ENCODE peak calls at places on chromosome 5, in five cellular contexts. One of them, this sample, is unnamed.

GRCh38 chr5:151798674-151799073 is 26.9 kb downstream of the G3BP1 start:
- DNase-seq in H9: no peak
- DNase-seq in trophoblast cell: no peak
- DNase-seq in neuronal stem cell: no peak
- DNase-seq in mesenchymal stem cell: no peak
- DNase-seq in this sample: no peak

GRCh38 chr5:55372130-55372925 is 64.5 kb downstream of the MTREX start:
- DNase-seq in H9: no peak
- DNase-seq in trophoblast cell: no peak
- DNase-seq in neuronal stem cell: no peak
- DNase-seq in mesenchymal stem cell: no peak
- DNase-seq in this sample: no peak

GRCh38 chr5:145056805-145057204 is 778.3 kb downstream of the PRELID2 start:
- DNase-seq in H9: no peak
- DNase-seq in trophoblast cell: no peak
- DNase-seq in neuronal stem cell: no peak
- DNase-seq in mesenchymal stem cell: peak; percentile 53
- DNase-seq in this sample: no peak

GRCh38 chr5:5424736-5425135 is 2.3 kb downstream of the ICE1 start:
- DNase-seq in H9: no peak
- DNase-seq in trophoblast cell: no peak
- DNase-seq in neuronal stem cell: no peak
- DNase-seq in mesenchymal stem cell: no peak
- DNase-seq in this sample: no peak

GRCh38 chr5:79956173-79956670 is 34.8 kb downstream of the MTX3 start:
- DNase-seq in H9: peak; percentile 42
- DNase-seq in trophoblast cell: peak; percentile 13
- DNase-seq in neuronal stem cell: no peak
- DNase-seq in mesenchymal stem cell: peak; percentile 12
- DNase-seq in this sample: no peak

GRCh38 chr5:90530736-90531487 is 1.5 kb upstream of the LYSMD3 start:
- DNase-seq in H9: no peak
- DNase-seq in trophoblast cell: no peak
- DNase-seq in neuronal stem cell: no peak
- DNase-seq in mesenchymal stem cell: no peak
- DNase-seq in this sample: no peak

GRCh38 chr5:173549644-173550043 is 66.8 kb downstream of the BOD1 start:
- DNase-seq in H9: no peak
- DNase-seq in trophoblast cell: no peak
- DNase-seq in neuronal stem cell: no peak
- DNase-seq in mesenchymal stem cell: no peak
- DNase-seq in this sample: no peak

GRCh38 chr5:134732819-134733218 is 5.5 kb upstream of the CAMLG start:
- DNase-seq in H9: no peak
- DNase-seq in trophoblast cell: no peak
- DNase-seq in neuronal stem cell: no peak
- DNase-seq in mesenchymal stem cell: no peak
- DNase-seq in this sample: no peak

GRCh38 chr5:122999947-123000563 is 36.5 kb downstream of the PPIC start:
- DNase-seq in H9: peak; percentile 80
- DNase-seq in trophoblast cell: peak; percentile 78
- DNase-seq in neuronal stem cell: peak; percentile 33
- DNase-seq in mesenchymal stem cell: peak; percentile 36
- DNase-seq in this sample: peak; percentile 38

GRCh38 chr5:160092960-160093701 is 26.1 kb downstream of the PWWP2A start:
- DNase-seq in H9: no peak
- DNase-seq in trophoblast cell: no peak
- DNase-seq in neuronal stem cell: no peak
- DNase-seq in mesenchymal stem cell: no peak
- DNase-seq in this sample: no peak

GRCh38 chr5:172852490-172853354 is 18.7 kb downstream of the ERGIC1 start:
- DNase-seq in H9: no peak
- DNase-seq in trophoblast cell: peak; percentile 78
- DNase-seq in neuronal stem cell: no peak
- DNase-seq in mesenchymal stem cell: no peak
- DNase-seq in this sample: no peak

GRCh38 chr5:161700065-161700464 is 14.5 kb downstream of the GABRA6 start:
- DNase-seq in H9: no peak
- DNase-seq in trophoblast cell: no peak
- DNase-seq in neuronal stem cell: no peak
- DNase-seq in mesenchymal stem cell: no peak
- DNase-seq in this sample: no peak

GRCh38 chr5:78896128-78896527 is 89.0 kb downstream of the ARSB start:
- DNase-seq in H9: no peak
- DNase-seq in trophoblast cell: no peak
- DNase-seq in neuronal stem cell: no peak
- DNase-seq in mesenchymal stem cell: peak; percentile 43
- DNase-seq in this sample: no peak

GRCh38 chr5:179310439-179311090 is 34.7 kb downstream of the ADAMTS2 start:
- DNase-seq in H9: no peak
- DNase-seq in trophoblast cell: no peak
- DNase-seq in neuronal stem cell: no peak
- DNase-seq in mesenchymal stem cell: no peak
- DNase-seq in this sample: no peak

GRCh38 chr5:178389031-178389729 is 156.6 kb upstream of the PHYKPL start:
- DNase-seq in H9: no peak
- DNase-seq in trophoblast cell: no peak
- DNase-seq in neuronal stem cell: no peak
- DNase-seq in mesenchymal stem cell: no peak
- DNase-seq in this sample: no peak

GRCh38 chr5:7261049-7261448 is 134.9 kb upstream of the ADCY2 start:
- DNase-seq in H9: peak; percentile 94
- DNase-seq in trophoblast cell: peak; percentile 82
- DNase-seq in neuronal stem cell: peak; percentile 78
- DNase-seq in mesenchymal stem cell: peak; percentile 16
- DNase-seq in this sample: peak; percentile 93

GRCh38 chr5:136769900-136770684 is 404.7 kb upstream of the TRPC7 start:
- DNase-seq in H9: peak; percentile 86
- DNase-seq in trophoblast cell: peak; percentile 87
- DNase-seq in neuronal stem cell: peak; percentile 64
- DNase-seq in mesenchymal stem cell: peak; percentile 72
- DNase-seq in this sample: peak; percentile 87

GRCh38 chr5:73564644-73565165 is 734 bp downstream of the ANKRA2 start:
- DNase-seq in H9: no peak
- DNase-seq in trophoblast cell: no peak
- DNase-seq in neuronal stem cell: no peak
- DNase-seq in mesenchymal stem cell: no peak
- DNase-seq in this sample: no peak

GRCh38 chr5:104859437-104859836 is 1296.8 kb upstream of the NUDT12 start:
- DNase-seq in H9: no peak
- DNase-seq in trophoblast cell: no peak
- DNase-seq in neuronal stem cell: no peak
- DNase-seq in mesenchymal stem cell: no peak
- DNase-seq in this sample: no peak

GRCh38 chr5:38707352-38708324 is 138.2 kb upstream of the OSMR start:
- DNase-seq in H9: no peak
- DNase-seq in trophoblast cell: no peak
- DNase-seq in neuronal stem cell: no peak
- DNase-seq in mesenchymal stem cell: no peak
- DNase-seq in this sample: no peak

GRCh38 chr5:127028822-127029457 is 1.4 kb downstream of the MARCHF3 start:
- DNase-seq in H9: no peak
- DNase-seq in trophoblast cell: peak; percentile 2
- DNase-seq in neuronal stem cell: no peak
- DNase-seq in mesenchymal stem cell: peak; percentile 43
- DNase-seq in this sample: no peak

GRCh38 chr5:132344775-132345514 is 24.6 kb upstream of the SLC22A5 start:
- DNase-seq in H9: no peak
- DNase-seq in trophoblast cell: peak; percentile 28
- DNase-seq in neuronal stem cell: no peak
- DNase-seq in mesenchymal stem cell: no peak
- DNase-seq in this sample: no peak

GRCh38 chr5:67702008-67702407 is 505.4 kb upstream of the CD180 start:
- DNase-seq in H9: no peak
- DNase-seq in trophoblast cell: no peak
- DNase-seq in neuronal stem cell: no peak
- DNase-seq in mesenchymal stem cell: no peak
- DNase-seq in this sample: no peak

GRCh38 chr5:132369471-132370240 is at the start of gene SLC22A5:
- DNase-seq in H9: peak; percentile 83
- DNase-seq in trophoblast cell: peak; percentile 88
- DNase-seq in neuronal stem cell: peak; percentile 65
- DNase-seq in mesenchymal stem cell: peak; percentile 58
- DNase-seq in this sample: peak; percentile 41

GRCh38 chr5:96256795-96257470 is 176.1 kb downstream of the PCSK1 start:
- DNase-seq in H9: no peak
- DNase-seq in trophoblast cell: peak; percentile 87
- DNase-seq in neuronal stem cell: no peak
- DNase-seq in mesenchymal stem cell: peak; percentile 95
- DNase-seq in this sample: no peak

GRCh38 chr5:32507738-32508434 is 63.3 kb upstream of the ZFR start:
- DNase-seq in H9: no peak
- DNase-seq in trophoblast cell: peak; percentile 84
- DNase-seq in neuronal stem cell: no peak
- DNase-seq in mesenchymal stem cell: no peak
- DNase-seq in this sample: no peak

GRCh38 chr5:56631719-56632118 is 183.6 kb upstream of the MAP3K1 start:
- DNase-seq in H9: no peak
- DNase-seq in trophoblast cell: no peak
- DNase-seq in neuronal stem cell: no peak
- DNase-seq in mesenchymal stem cell: no peak
- DNase-seq in this sample: no peak

DNA sequence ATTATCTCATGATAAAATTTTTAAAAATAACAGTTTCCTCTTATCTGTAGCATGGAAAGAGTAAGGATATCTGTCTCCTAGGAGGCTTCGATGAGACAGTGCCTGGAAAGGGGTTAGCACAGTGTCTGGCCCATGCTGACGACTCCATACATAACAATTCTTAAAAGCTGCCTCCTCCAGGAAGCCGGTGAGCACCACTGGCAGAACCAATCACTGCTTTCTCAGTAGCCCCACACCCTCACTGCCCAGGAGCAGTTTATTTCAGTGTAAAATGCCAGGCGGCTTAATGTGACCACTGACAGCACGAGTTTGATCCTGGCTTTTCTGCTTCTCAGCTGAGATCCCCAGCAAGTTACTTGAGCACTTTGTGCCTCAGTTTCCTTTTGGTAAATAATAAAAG is 1.2 kb upstream of the NIPAL4 start:
- DNase-seq in H9: no peak
- DNase-seq in trophoblast cell: no peak
- DNase-seq in neuronal stem cell: no peak
- DNase-seq in mesenchymal stem cell: no peak
- DNase-seq in this sample: no peak
- H2BK12ac ChIP-seq in H9: no peak overlapping the region
- H2BK12ac ChIP-seq in trophoblast cell: no peak overlapping the region
- H2BK12ac ChIP-seq in neuronal stem cell: no peak overlapping the region
- H2BK12ac ChIP-seq in mesenchymal stem cell: no peak overlapping the region
- H2BK12ac ChIP-seq in this sample: no peak overlapping the region

DNA sequence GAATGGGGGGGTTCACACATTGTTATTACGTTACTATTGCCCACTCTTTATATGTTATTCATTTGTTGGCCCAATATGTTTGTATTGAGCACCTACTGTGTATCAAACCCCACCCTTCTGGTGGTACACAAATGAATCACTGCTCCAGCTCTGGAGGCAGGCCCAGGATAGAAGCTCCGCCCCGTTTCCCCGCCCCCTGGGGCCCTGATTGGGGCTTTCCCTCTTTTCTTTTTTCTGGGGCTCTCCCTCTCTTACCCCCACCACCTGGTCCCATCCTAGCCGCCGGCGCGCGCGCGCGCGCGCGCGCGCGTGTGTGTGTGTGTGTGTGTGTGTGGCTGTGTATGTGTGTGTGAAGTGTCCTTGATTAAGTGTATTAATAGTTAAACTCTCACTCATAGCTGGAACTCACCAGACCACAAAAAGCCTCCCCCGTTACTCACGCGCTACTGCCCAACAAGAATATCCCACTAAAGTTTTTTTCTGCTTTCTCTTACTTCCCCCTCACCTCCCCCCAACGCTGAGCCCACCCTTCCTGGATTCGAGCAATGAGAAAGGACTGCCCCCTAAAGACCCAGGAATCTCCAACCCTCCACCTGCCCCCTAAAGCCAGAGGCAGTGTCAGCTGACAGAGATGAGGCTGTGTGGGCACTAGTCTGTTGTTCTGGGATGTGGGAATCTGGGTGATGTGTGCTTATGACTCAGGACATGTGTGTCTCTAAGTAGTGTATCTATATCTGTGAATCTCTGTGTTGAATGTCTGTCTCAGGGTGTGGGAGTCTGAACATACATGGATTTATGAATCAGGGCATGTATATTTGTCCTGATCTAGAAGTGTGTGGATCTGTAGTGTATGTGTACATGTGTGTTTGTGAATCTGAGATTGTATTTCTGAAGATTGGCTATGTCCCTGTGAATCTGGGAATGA is 4.0 kb downstream of the CXXC5 start:
- DNase-seq in H9: peak; percentile 81
- DNase-seq in trophoblast cell: peak; percentile 57
- DNase-seq in neuronal stem cell: peak; percentile 78
- DNase-seq in mesenchymal stem cell: peak; percentile 96
- DNase-seq in this sample: no peak
- H2BK12ac ChIP-seq in H9: no peak overlapping the region
- H2BK12ac ChIP-seq in trophoblast cell: no peak overlapping the region
- H2BK12ac ChIP-seq in neuronal stem cell: no peak overlapping the region
- H2BK12ac ChIP-seq in mesenchymal stem cell: peak overlapping the region; percentile 80
- H2BK12ac ChIP-seq in this sample: peak overlapping the region; percentile 51

DNA sequence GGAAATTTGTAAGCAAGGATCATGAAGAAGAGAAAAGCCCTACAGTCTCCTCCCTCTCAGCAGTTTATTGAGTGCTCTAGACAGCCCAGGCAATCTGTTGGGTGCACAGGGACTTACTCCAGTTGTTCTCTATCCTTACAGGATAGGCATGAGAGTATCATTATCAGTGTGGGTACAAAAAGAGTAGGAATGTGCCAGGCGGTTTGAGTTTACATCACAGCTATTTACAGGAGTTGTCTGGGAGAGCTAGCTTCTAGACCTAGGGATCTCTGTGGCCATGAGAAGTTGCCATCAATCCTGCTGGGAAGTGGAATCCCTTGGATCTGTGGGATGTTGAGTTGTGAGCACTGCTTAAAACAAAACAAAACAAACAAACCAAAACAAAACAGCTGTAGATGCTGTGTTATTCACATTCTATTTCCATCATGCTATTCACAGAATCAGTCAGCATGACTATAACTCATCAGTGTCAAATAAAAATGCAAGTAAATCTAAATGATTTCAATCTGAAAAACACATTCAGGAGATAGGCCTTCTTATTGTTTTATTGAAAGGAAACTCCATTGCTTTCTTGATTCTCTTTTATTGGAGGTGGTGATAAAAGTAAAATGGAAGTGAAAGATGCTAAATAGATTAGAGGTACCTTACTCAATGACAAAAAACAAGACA is 552.4 kb upstream of the ZNF608 start:
- DNase-seq in H9: no peak
- DNase-seq in trophoblast cell: no peak
- DNase-seq in neuronal stem cell: no peak
- DNase-seq in mesenchymal stem cell: peak; percentile 36
- DNase-seq in this sample: no peak
- H2BK12ac ChIP-seq in H9: no peak overlapping the region
- H2BK12ac ChIP-seq in trophoblast cell: no peak overlapping the region
- H2BK12ac ChIP-seq in neuronal stem cell: no peak overlapping the region
- H2BK12ac ChIP-seq in mesenchymal stem cell: no peak overlapping the region
- H2BK12ac ChIP-seq in this sample: peak overlapping the region; percentile 50

DNA sequence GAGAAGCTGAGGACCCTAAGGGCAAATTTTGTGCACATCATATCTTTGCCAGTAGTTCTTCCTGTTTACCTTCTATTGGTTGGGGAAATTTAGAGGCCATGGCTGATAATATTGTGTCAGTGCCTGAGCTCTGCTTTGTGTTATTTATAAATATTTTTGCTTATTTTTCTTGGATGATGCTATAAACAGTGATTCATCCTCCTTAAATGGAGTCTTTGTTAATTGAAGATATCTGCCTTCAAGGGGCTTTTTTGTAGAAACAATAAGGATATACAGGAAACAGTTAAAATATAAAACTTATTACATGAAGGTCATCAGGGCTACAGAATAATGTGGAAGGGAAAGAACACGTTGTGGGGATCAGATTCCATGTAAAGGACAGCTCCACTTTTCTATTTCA is 78.0 kb downstream of the PAM start:
- DNase-seq in H9: no peak
- DNase-seq in trophoblast cell: no peak
- DNase-seq in neuronal stem cell: no peak
- DNase-seq in mesenchymal stem cell: no peak
- DNase-seq in this sample: no peak
- H2BK12ac ChIP-seq in H9: no peak overlapping the region
- H2BK12ac ChIP-seq in trophoblast cell: no peak overlapping the region
- H2BK12ac ChIP-seq in neuronal stem cell: no peak overlapping the region
- H2BK12ac ChIP-seq in mesenchymal stem cell: no peak overlapping the region
- H2BK12ac ChIP-seq in this sample: no peak overlapping the region

This sample was measured in H1.